ENCODE peak calls at places on chromosomes 13 and 19, in seven cellular contexts. Y, P, O, X, H, B and W are unnamed samples.

GRCh38 chr13:50208826-50209335 is 193.6 kb downstream of the KCNRG start:
- DNase-seq in H (peak; percentile 92), O (peak; percentile 73), X (no peak), Y (no peak), P (no peak), B (no peak), W (peak; percentile 81)

GRCh38 chr19:55113570-55114039 is 3.8 kb downstream of the PPP1R12C start:
- DNase-seq in O (peak; percentile 92), X (no peak), P (no peak), Y (no peak), H (peak; percentile 96), B (no peak), W (no peak)

GRCh38 chr19:2771786-2772674 is 11.0 kb downstream of the SGTA start:
- DNase-seq in B (no peak), X (no peak), O (no peak), H (no peak), P (no peak), Y (no peak), W (no peak)

GRCh38 chr19:16417660-16418596 is 53.8 kb downstream of the EPS15L1 start:
- DNase-seq in P (peak; percentile 65), X (peak; percentile 34), H (peak; percentile 47), O (peak; percentile 85), Y (peak; percentile 38), B (peak; percentile 53), W (peak; percentile 44)

GRCh38 chr19:29385191-29385795 is 140.5 kb upstream of the VSTM2B start:
- DNase-seq in X (no peak), O (no peak), H (no peak), Y (no peak), B (no peak), P (no peak), W (no peak)

GRCh38 chr19:43776285-43776684 is 4.5 kb downstream of the KCNN4 start:
- DNase-seq in X (peak; percentile 61), P (no peak), Y (no peak), O (no peak), B (no peak), H (no peak), W (no peak)

GRCh38 chr19:588758-589692 is 656 bp upstream of the HCN2 start:
- DNase-seq in X (no peak), B (no peak), Y (no peak), H (no peak), P (no peak), O (no peak), W (no peak)

GRCh38 chr13:33272531-33273124 is 12.9 kb downstream of the STARD13 start:
- DNase-seq in P (no peak), H (peak; percentile 73), Y (no peak), O (no peak), X (no peak), B (no peak), W (peak; percentile 48)

GRCh38 chr19:52891336-52891735 is 6.1 kb downstream of the ZNF320 start:
- DNase-seq in B (no peak), P (no peak), O (no peak), X (no peak), Y (no peak), H (no peak), W (no peak)

GRCh38 chr13:42350141-42350540 is 78.2 kb downstream of the AKAP11 start:
- DNase-seq in X (no peak), H (no peak), Y (no peak), B (no peak), P (no peak), O (no peak), W (no peak)

GRCh38 chr19:17052439-17052838 is 22.8 kb downstream of the HAUS8 start:
- DNase-seq in B (no peak), P (peak; percentile 19), H (peak; percentile 60), O (no peak), Y (no peak), X (no peak), W (no peak)